ENCODE peak calls at places on chromosome 1, in seven cellular contexts. One of them, this sample, is unnamed.

GRCh38 chr1:149888160-149888998 is 11.0 kb upstream of the BOLA1 start:
- DNase-seq in stomach: peak
- DNase-seq in kidney epithelial cell: no peak
- DNase-seq in mucosa of descending colon: peak
- DNase-seq in body of pancreas: peak
- DNase-seq in pancreas: peak
- DNase-seq in cardiac fibroblast: peak
- DNase-seq in this sample: peak

GRCh38 chr1:111538343-111539035 is 35.1 kb upstream of the ADORA3 start:
- DNase-seq in stomach: no peak
- DNase-seq in kidney epithelial cell: no peak
- DNase-seq in mucosa of descending colon: no peak
- DNase-seq in body of pancreas: no peak
- DNase-seq in pancreas: no peak
- DNase-seq in cardiac fibroblast: peak
- DNase-seq in this sample: no peak

GRCh38 chr1:147273409-147274307 is 31.2 kb downstream of the CHD1L start:
- DNase-seq in stomach: no peak
- DNase-seq in kidney epithelial cell: peak
- DNase-seq in mucosa of descending colon: no peak
- DNase-seq in body of pancreas: peak
- DNase-seq in pancreas: no peak
- DNase-seq in cardiac fibroblast: peak
- DNase-seq in this sample: peak

GRCh38 chr1:51061231-51061943 is 40.6 kb upstream of the C1orf185 start:
- DNase-seq in stomach: no peak
- DNase-seq in kidney epithelial cell: no peak
- DNase-seq in mucosa of descending colon: no peak
- DNase-seq in body of pancreas: no peak
- DNase-seq in pancreas: no peak
- DNase-seq in cardiac fibroblast: peak
- DNase-seq in this sample: no peak

GRCh38 chr1:64906447-64906846 is 59.9 kb downstream of the JAK1 start:
- DNase-seq in stomach: no peak
- DNase-seq in kidney epithelial cell: no peak
- DNase-seq in mucosa of descending colon: no peak
- DNase-seq in body of pancreas: no peak
- DNase-seq in pancreas: no peak
- DNase-seq in cardiac fibroblast: no peak
- DNase-seq in this sample: no peak

GRCh38 chr1:220426989-220427388 is 100.9 kb upstream of the MARK1 start:
- DNase-seq in stomach: no peak
- DNase-seq in kidney epithelial cell: no peak
- DNase-seq in mucosa of descending colon: no peak
- DNase-seq in body of pancreas: no peak
- DNase-seq in pancreas: no peak
- DNase-seq in cardiac fibroblast: no peak
- DNase-seq in this sample: peak

GRCh38 chr1:200684015-200684414 is 14.3 kb upstream of the DDX59 start:
- DNase-seq in stomach: no peak
- DNase-seq in kidney epithelial cell: no peak
- DNase-seq in mucosa of descending colon: no peak
- DNase-seq in body of pancreas: no peak
- DNase-seq in pancreas: no peak
- DNase-seq in cardiac fibroblast: no peak
- DNase-seq in this sample: no peak

GRCh38 chr1:53957231-53957818 is 11.2 kb downstream of the LRRC42 start:
- DNase-seq in stomach: no peak
- DNase-seq in kidney epithelial cell: peak
- DNase-seq in mucosa of descending colon: no peak
- DNase-seq in body of pancreas: no peak
- DNase-seq in pancreas: no peak
- DNase-seq in cardiac fibroblast: peak
- DNase-seq in this sample: peak

GRCh38 chr1:11804666-11805453 is 904 bp downstream of the MTHFR start:
- DNase-seq in stomach: peak
- DNase-seq in kidney epithelial cell: no peak
- DNase-seq in mucosa of descending colon: no peak
- DNase-seq in body of pancreas: peak
- DNase-seq in pancreas: peak
- DNase-seq in cardiac fibroblast: peak
- DNase-seq in this sample: peak

GRCh38 chr1:206808615-206809014 is 36.3 kb upstream of the IL10 start:
- DNase-seq in stomach: no peak
- DNase-seq in kidney epithelial cell: no peak
- DNase-seq in mucosa of descending colon: no peak
- DNase-seq in body of pancreas: peak
- DNase-seq in pancreas: no peak
- DNase-seq in cardiac fibroblast: peak
- DNase-seq in this sample: no peak

GRCh38 chr1:149906561-149906960 is 7.2 kb downstream of the BOLA1 start:
- DNase-seq in stomach: no peak
- DNase-seq in kidney epithelial cell: no peak
- DNase-seq in mucosa of descending colon: no peak
- DNase-seq in body of pancreas: no peak
- DNase-seq in pancreas: no peak
- DNase-seq in cardiac fibroblast: no peak
- DNase-seq in this sample: no peak

GRCh38 chr1:160117709-160118183 is 2.2 kb downstream of the ATP1A2 start:
- DNase-seq in stomach: peak
- DNase-seq in kidney epithelial cell: no peak
- DNase-seq in mucosa of descending colon: no peak
- DNase-seq in body of pancreas: peak
- DNase-seq in pancreas: no peak
- DNase-seq in cardiac fibroblast: no peak
- DNase-seq in this sample: no peak

GRCh38 chr1:59532102-59532501 is 235.2 kb downstream of the FGGY start:
- DNase-seq in stomach: no peak
- DNase-seq in kidney epithelial cell: no peak
- DNase-seq in mucosa of descending colon: no peak
- DNase-seq in body of pancreas: no peak
- DNase-seq in pancreas: no peak
- DNase-seq in cardiac fibroblast: no peak
- DNase-seq in this sample: no peak

GRCh38 chr1:181134543-181135461 is 46.3 kb downstream of the IER5 start:
- DNase-seq in stomach: peak
- DNase-seq in kidney epithelial cell: no peak
- DNase-seq in mucosa of descending colon: peak
- DNase-seq in body of pancreas: peak
- DNase-seq in pancreas: peak
- DNase-seq in cardiac fibroblast: peak
- DNase-seq in this sample: peak

GRCh38 chr1:3531928-3532327 is 77.5 kb downstream of the ARHGEF16 start:
- DNase-seq in stomach: no peak
- DNase-seq in kidney epithelial cell: no peak
- DNase-seq in mucosa of descending colon: no peak
- DNase-seq in body of pancreas: peak
- DNase-seq in pancreas: no peak
- DNase-seq in cardiac fibroblast: no peak
- DNase-seq in this sample: no peak

GRCh38 chr1:3527774-3528173 is 73.3 kb downstream of the ARHGEF16 start:
- DNase-seq in stomach: no peak
- DNase-seq in kidney epithelial cell: no peak
- DNase-seq in mucosa of descending colon: no peak
- DNase-seq in body of pancreas: no peak
- DNase-seq in pancreas: no peak
- DNase-seq in cardiac fibroblast: no peak
- DNase-seq in this sample: no peak

GRCh38 chr1:3530931-3531818 is 76.7 kb downstream of the ARHGEF16 start:
- DNase-seq in stomach: peak
- DNase-seq in kidney epithelial cell: peak
- DNase-seq in mucosa of descending colon: peak
- DNase-seq in body of pancreas: peak
- DNase-seq in pancreas: peak
- DNase-seq in cardiac fibroblast: peak
- DNase-seq in this sample: peak

GRCh38 chr1:3530086-3530930 is 75.8 kb downstream of the ARHGEF16 start:
- DNase-seq in stomach: peak
- DNase-seq in kidney epithelial cell: no peak
- DNase-seq in mucosa of descending colon: no peak
- DNase-seq in body of pancreas: peak
- DNase-seq in pancreas: peak
- DNase-seq in cardiac fibroblast: no peak
- DNase-seq in this sample: no peak

DNA sequence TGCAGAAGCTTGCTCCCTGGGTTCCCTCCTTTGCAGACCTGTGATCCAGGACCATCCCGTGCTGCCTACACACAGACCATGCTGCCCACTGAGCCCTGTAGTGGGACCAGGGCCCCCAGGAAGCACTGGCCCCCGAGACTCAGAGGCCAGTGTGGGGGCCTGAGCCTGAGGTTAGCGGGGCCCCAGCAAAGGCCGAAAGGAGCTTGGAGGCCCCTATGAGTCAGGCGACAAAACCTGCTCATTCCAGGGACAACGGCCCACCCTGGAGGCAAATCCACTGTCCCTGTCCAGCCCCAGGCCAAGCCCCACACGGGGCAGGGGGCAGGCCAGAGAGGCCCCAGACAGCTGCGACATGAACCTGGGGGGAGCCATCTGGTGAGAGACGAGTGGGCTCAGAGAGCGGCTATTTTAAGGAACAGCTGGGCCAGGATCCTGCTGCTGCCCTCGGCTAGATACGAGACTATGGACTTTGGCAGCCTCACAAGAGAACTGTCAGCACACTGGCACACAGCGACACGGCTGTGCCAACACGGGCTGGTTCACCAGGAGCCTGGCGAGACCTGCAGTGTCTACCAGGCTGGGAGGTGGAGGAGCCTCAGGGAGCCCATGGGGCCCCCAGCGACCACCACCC is 74.7 kb downstream of the ARHGEF16 start:
- DNase-seq in stomach: peak
- DNase-seq in kidney epithelial cell: no peak
- DNase-seq in mucosa of descending colon: no peak
- DNase-seq in body of pancreas: peak
- DNase-seq in pancreas: peak
- DNase-seq in cardiac fibroblast: no peak
- DNase-seq in this sample: peak
- TF ChIP-seq CTCF in stomach: no peak
- TF ChIP-seq CTCF in kidney epithelial cell: no peak
- TF ChIP-seq CTCF in mucosa of descending colon: no peak
- TF ChIP-seq CTCF in body of pancreas: no peak
- TF ChIP-seq CTCF in pancreas: no peak
- TF ChIP-seq CTCF in cardiac fibroblast: no peak
- TF ChIP-seq CTCF in this sample: peak

GRCh38 chr1:55631508-55631907 is 416.3 kb upstream of the USP24 start:
- DNase-seq in stomach: no peak
- DNase-seq in kidney epithelial cell: no peak
- DNase-seq in mucosa of descending colon: no peak
- DNase-seq in body of pancreas: no peak
- DNase-seq in pancreas: no peak
- DNase-seq in cardiac fibroblast: peak
- DNase-seq in this sample: no peak

GRCh38 chr1:55635856-55636255 is 420.7 kb upstream of the USP24 start:
- DNase-seq in stomach: no peak
- DNase-seq in kidney epithelial cell: no peak
- DNase-seq in mucosa of descending colon: no peak
- DNase-seq in body of pancreas: no peak
- DNase-seq in pancreas: no peak
- DNase-seq in cardiac fibroblast: peak
- DNase-seq in this sample: no peak

GRCh38 chr1:55634516-55634915 is 419.4 kb upstream of the USP24 start:
- DNase-seq in stomach: no peak
- DNase-seq in kidney epithelial cell: no peak
- DNase-seq in mucosa of descending colon: no peak
- DNase-seq in body of pancreas: no peak
- DNase-seq in pancreas: no peak
- DNase-seq in cardiac fibroblast: no peak
- DNase-seq in this sample: peak

GRCh38 chr1:55632058-55632457 is 416.9 kb upstream of the USP24 start:
- DNase-seq in stomach: no peak
- DNase-seq in kidney epithelial cell: no peak
- DNase-seq in mucosa of descending colon: no peak
- DNase-seq in body of pancreas: no peak
- DNase-seq in pancreas: no peak
- DNase-seq in cardiac fibroblast: peak
- DNase-seq in this sample: no peak

GRCh38 chr1:55632906-55633305 is 417.7 kb upstream of the USP24 start:
- DNase-seq in stomach: no peak
- DNase-seq in kidney epithelial cell: no peak
- DNase-seq in mucosa of descending colon: no peak
- DNase-seq in body of pancreas: no peak
- DNase-seq in pancreas: no peak
- DNase-seq in cardiac fibroblast: peak
- DNase-seq in this sample: no peak
- H3K4me3 ChIP-seq in stomach: no peak
- H3K4me3 ChIP-seq in kidney epithelial cell: no peak
- H3K4me3 ChIP-seq in mucosa of descending colon: no peak
- H3K4me3 ChIP-seq in body of pancreas: no peak
- H3K4me3 ChIP-seq in pancreas: no peak
- H3K4me3 ChIP-seq in cardiac fibroblast: no peak
- H3K4me3 ChIP-seq in this sample: no peak

GRCh38 chr1:2229032-2229920 is 1.2 kb downstream of the SKI start:
- DNase-seq in stomach: peak
- DNase-seq in kidney epithelial cell: no peak
- DNase-seq in mucosa of descending colon: peak
- DNase-seq in body of pancreas: peak
- DNase-seq in pancreas: peak
- DNase-seq in cardiac fibroblast: peak
- DNase-seq in this sample: no peak
- TF ChIP-seq CTCF in stomach: no peak
- TF ChIP-seq CTCF in kidney epithelial cell: no peak
- TF ChIP-seq CTCF in mucosa of descending colon: no peak
- TF ChIP-seq CTCF in body of pancreas: no peak
- TF ChIP-seq CTCF in pancreas: no peak
- TF ChIP-seq CTCF in cardiac fibroblast: no peak
- TF ChIP-seq CTCF in this sample: peak

GRCh38 chr1:100895540-100896480 is at the start of gene SLC30A7:
- DNase-seq in stomach: peak
- DNase-seq in kidney epithelial cell: peak
- DNase-seq in mucosa of descending colon: peak
- DNase-seq in body of pancreas: peak
- DNase-seq in pancreas: peak
- DNase-seq in cardiac fibroblast: peak
- DNase-seq in this sample: peak

GRCh38 chr1:100891380-100891779 is 3.3 kb downstream of the EXTL2 start:
- DNase-seq in stomach: no peak
- DNase-seq in kidney epithelial cell: no peak
- DNase-seq in mucosa of descending colon: no peak
- DNase-seq in body of pancreas: no peak
- DNase-seq in pancreas: no peak
- DNase-seq in cardiac fibroblast: no peak
- DNase-seq in this sample: no peak

GRCh38 chr1:100894622-100895539 is at the start of gene EXTL2:
- DNase-seq in stomach: peak
- DNase-seq in kidney epithelial cell: peak
- DNase-seq in mucosa of descending colon: peak
- DNase-seq in body of pancreas: peak
- DNase-seq in pancreas: peak
- DNase-seq in cardiac fibroblast: peak
- DNase-seq in this sample: peak

GRCh38 chr1:100892554-100892953 is 2.1 kb downstream of the EXTL2 start:
- DNase-seq in stomach: no peak
- DNase-seq in kidney epithelial cell: no peak
- DNase-seq in mucosa of descending colon: no peak
- DNase-seq in body of pancreas: no peak
- DNase-seq in pancreas: no peak
- DNase-seq in cardiac fibroblast: no peak
- DNase-seq in this sample: no peak

DNA sequence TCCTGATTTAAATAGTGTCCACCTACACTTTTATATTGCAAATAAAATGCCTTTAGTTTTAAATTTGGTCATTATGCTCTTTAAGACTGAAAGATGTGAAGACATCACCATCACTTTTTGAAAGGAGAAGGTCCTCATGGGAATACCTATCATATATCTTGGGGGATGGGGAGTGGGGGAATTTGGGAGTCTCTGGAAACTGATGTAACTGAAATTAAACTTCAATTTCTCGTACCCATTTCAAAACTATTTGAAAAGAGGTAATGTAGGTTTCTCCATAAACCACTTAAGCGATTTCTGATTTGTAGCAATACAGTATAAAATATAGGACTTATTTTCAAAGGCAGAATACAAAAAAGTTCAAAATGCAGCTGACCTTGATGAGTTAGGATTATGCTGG is 924 bp downstream of the EXTL2 start:
- DNase-seq in stomach: no peak
- DNase-seq in kidney epithelial cell: no peak
- DNase-seq in mucosa of descending colon: no peak
- DNase-seq in body of pancreas: no peak
- DNase-seq in pancreas: no peak
- DNase-seq in cardiac fibroblast: no peak
- DNase-seq in this sample: no peak
- H3K4me3 ChIP-seq in stomach: peak
- H3K4me3 ChIP-seq in kidney epithelial cell: peak
- H3K4me3 ChIP-seq in mucosa of descending colon: no peak
- H3K4me3 ChIP-seq in body of pancreas: no peak
- H3K4me3 ChIP-seq in pancreas: peak
- H3K4me3 ChIP-seq in cardiac fibroblast: peak
- H3K4me3 ChIP-seq in this sample: peak